ENCODE peak calls at places on chromosomes 6 and 20, in nine cellular contexts. L is NAMALWA; M is germinal center; Q is NCI-H1092 treated with DMSO at 0.1 percent for 48 hours; N is nephron progenitor cell; J is T follicular helper cell; D is dorsolateral prefrontal cortex; S is stimulated activated CD4-positive, alpha-beta T cell treated with anti-CD3 and anti-CD28 coated beads, Interleukin-1b, Interleukin-23, amount 100 ng/mL, for 24 hours; T is uterus. V is an unnamed sample.

GRCh38 chr20:45347936-45348809 is at the start of gene SDC4:
- DNase-seq in L (no peak), M (peak), Q (peak), N (peak), J (peak), D (no peak), S (peak), T (peak), V (peak)

GRCh38 chr6:160051390-160051789 is 70.2 kb upstream of the SLC22A1 start:
- DNase-seq in L (no peak), M (no peak), Q (no peak), N (no peak), J (no peak), D (no peak), S (no peak), T (no peak), V (no peak)

GRCh38 chr20:38663660-38664059 is 60.6 kb upstream of the SLC32A1 start:
- DNase-seq in L (no peak), M (no peak), Q (no peak), N (no peak), J (no peak), D (no peak), S (no peak), T (no peak), V (no peak)

GRCh38 chr6:5833120-5833519 is 173.6 kb downstream of the NRN1 start:
- DNase-seq in L (no peak), M (no peak), Q (no peak), N (no peak), J (no peak), D (no peak), S (no peak), T (no peak), V (no peak)

GRCh38 chr20:41287327-41287726 is 30.2 kb downstream of the ZHX3 start:
- DNase-seq in L (no peak), M (no peak), Q (no peak), N (no peak), J (no peak), D (no peak), S (no peak), T (no peak), V (no peak)

GRCh38 chr6:27188885-27189418 is 58.5 kb upstream of the PRSS16 start:
- DNase-seq in L (peak), M (peak), Q (peak), N (peak), J (peak), D (peak), S (peak), T (peak), V (peak)

GRCh38 chr6:26360451-26361416 is 4.3 kb upstream of the BTN3A2 start:
- DNase-seq in L (no peak), M (no peak), Q (no peak), N (no peak), J (no peak), D (no peak), S (no peak), T (no peak), V (no peak)

GRCh38 chr20:44552950-44553908 is 29.1 kb upstream of the PKIG start:
- DNase-seq in L (no peak), M (no peak), Q (no peak), N (no peak), J (no peak), D (no peak), S (no peak), T (no peak), V (no peak)

GRCh38 chr6:141667580-141668309 is 465.0 kb upstream of the GJE1 start:
- DNase-seq in L (no peak), M (no peak), Q (no peak), N (no peak), J (no peak), D (no peak), S (no peak), T (no peak), V (no peak)

GRCh38 chr6:53725791-53726575 is 60.4 kb upstream of the KLHL31 start:
- DNase-seq in L (peak), M (peak), Q (peak), N (peak), J (peak), D (peak), S (peak), T (peak), V (peak)

GRCh38 chr6:133315811-133316210 is 74.7 kb downstream of the EYA4 start:
- DNase-seq in L (peak), M (no peak), Q (peak), N (no peak), J (no peak), D (no peak), S (no peak), T (no peak), V (no peak)

GRCh38 chr6:108765495-108765894 is 82.7 kb upstream of the ARMC2 start:
- DNase-seq in L (no peak), M (no peak), Q (no peak), N (no peak), J (no peak), D (no peak), S (no peak), T (no peak), V (no peak)

GRCh38 chr6:109076421-109076820 is 18.2 kb downstream of the SESN1 start:
- DNase-seq in L (no peak), M (no peak), Q (no peak), N (no peak), J (no peak), D (no peak), S (no peak), T (no peak), V (no peak)

GRCh38 chr6:136114661-136115060 is 135.4 kb downstream of the MTFR2 start:
- DNase-seq in L (no peak), M (no peak), Q (peak), N (no peak), J (no peak), D (no peak), S (no peak), T (no peak), V (no peak)

GRCh38 chr20:62837790-62838458 is 21.1 kb downstream of the COL9A3 start:
- DNase-seq in L (peak), M (peak), Q (peak), N (no peak), J (no peak), D (no peak), S (no peak), T (no peak), V (peak)

GRCh38 chr6:44289726-44290125 is 19.5 kb downstream of the TMEM151B start:
- DNase-seq in L (no peak), M (no peak), Q (no peak), N (no peak), J (no peak), D (peak), S (no peak), T (no peak), V (no peak)

GRCh38 chr6:137497722-137498463 is 3.7 kb upstream of the OLIG3 start:
- DNase-seq in L (no peak), M (no peak), Q (no peak), N (peak), J (no peak), D (no peak), S (no peak), T (no peak), V (no peak)

GRCh38 chr6:133697666-133698065 is 191.2 kb upstream of the TCF21 start:
- DNase-seq in L (no peak), M (no peak), Q (no peak), N (no peak), J (no peak), D (no peak), S (no peak), T (no peak), V (no peak)

GRCh38 chr6:41522780-41523548 is 23.2 kb upstream of the FOXP4 start:
- DNase-seq in L (no peak), M (no peak), Q (no peak), N (no peak), J (no peak), D (no peak), S (no peak), T (peak), V (no peak)

GRCh38 chr6:133938533-133938932 is 14.5 kb upstream of the TBPL1 start:
- DNase-seq in L (no peak), M (no peak), Q (no peak), N (no peak), J (no peak), D (no peak), S (no peak), T (no peak), V (no peak)

GRCh38 chr6:2563635-2564034 is 187.1 kb downstream of the MYLK4 start:
- DNase-seq in L (no peak), M (no peak), Q (no peak), N (no peak), J (no peak), D (no peak), S (no peak), T (no peak), V (no peak)

GRCh38 chr6:35330541-35331119 is 11.7 kb upstream of the PPARD start:
- DNase-seq in L (no peak), M (no peak), Q (no peak), N (no peak), J (no peak), D (no peak), S (no peak), T (no peak), V (no peak)

GRCh38 chr6:86148586-86148985 is 505.9 kb upstream of the SYNCRIP start:
- DNase-seq in L (no peak), M (no peak), Q (no peak), N (no peak), J (no peak), D (no peak), S (no peak), T (no peak), V (no peak)